ENCODE peak calls at places on chromosomes 12 and 14, in six cellular contexts. A, W, B, S, J and V are unnamed samples.

GRCh38 chr14:92731622-92732021 is 16.8 kb downstream of the LGMN start:
- DNase-seq in W (no peak), A (no peak), J (no peak), B (no peak), S (no peak), V (no peak)

GRCh38 chr12:7190268-7191055 is 976 bp downstream of the PEX5 start:
- DNase-seq in J (peak), A (peak), W (peak), B (no peak), S (no peak), V (no peak)

GRCh38 chr14:77158175-77158908 is 16.8 kb upstream of the ZDHHC22 start:
- DNase-seq in B (peak), A (no peak), S (no peak), W (peak), J (peak), V (no peak)

GRCh38 chr12:52197371-52198231 is 5.8 kb upstream of the KRT80 start:
- DNase-seq in S (no peak), A (no peak), J (peak), B (no peak), W (peak), V (no peak)

GRCh38 chr14:104688505-104688754 is 988 bp upstream of the INF2 start:
- DNase-seq in J (no peak), S (no peak), B (no peak), W (no peak), A (no peak), V (no peak)

GRCh38 chr14:58829594-58829993 is 191.8 kb downstream of the DACT1 start:
- DNase-seq in W (no peak), B (no peak), A (no peak), J (peak), S (no peak), V (no peak)

GRCh38 chr12:57899010-57899662 is 42.2 kb upstream of the ATP23 start:
- DNase-seq in S (no peak), W (peak), A (no peak), B (no peak), J (peak), V (peak)

GRCh38 chr12:26496170-26496569 is 300.8 kb downstream of the SSPN start:
- DNase-seq in W (no peak), J (peak), S (no peak), A (no peak), B (no peak), V (no peak)

GRCh38 chr14:50602035-50602434 is 42.1 kb downstream of the ATL1 start:
- DNase-seq in J (no peak), W (no peak), A (no peak), B (no peak), S (no peak), V (no peak)

GRCh38 chr14:77290705-77291104 is 19.7 kb upstream of the NGB start:
- DNase-seq in J (no peak), W (no peak), B (no peak), S (no peak), A (no peak), V (no peak)

GRCh38 chr12:41709463-41710285 is 435.0 kb downstream of the GXYLT1 start:
- DNase-seq in B (no peak), A (peak), J (no peak), S (no peak), W (no peak), V (no peak)

GRCh38 chr14:94769413-94770250 is at the start of gene GSC:
- DNase-seq in A (peak), J (peak), B (no peak), S (no peak), W (peak), V (peak)

GRCh38 chr14:60984225-60984624 is 3.2 kb downstream of the SLC38A6 start:
- DNase-seq in W (no peak), J (no peak), S (no peak), A (no peak), B (no peak), V (no peak)

GRCh38 chr14:59020382-59020781 is 168.1 kb upstream of the DAAM1 start:
- DNase-seq in S (no peak), W (peak), J (peak), A (no peak), B (no peak), V (peak)

GRCh38 chr14:54902143-54902520 is 494 bp downstream of the GCH1 start:
- DNase-seq in A (peak), W (peak), J (peak), S (peak), B (no peak), V (no peak)
- TF ChIP-seq CTCF in A (no peak), W (no peak), J (peak), S (peak), B (no peak), V (peak)

GRCh38 chr14:75690010-75690409 is 29.0 kb downstream of the TTLL5 start:
- DNase-seq in A (no peak), J (peak), W (no peak), S (no peak), B (no peak), V (no peak)
- TF ChIP-seq CTCF in A (no peak), J (no peak), W (no peak), S (no peak), B (no peak), V (no peak)

GRCh38 chr12:112170971-112171596 is 45.7 kb downstream of the TRAFD1 start:
- DNase-seq in W (no peak), B (no peak), A (no peak), S (no peak), J (no peak), V (no peak)

GRCh38 chr12:112169966-112170365 is 44.6 kb downstream of the TRAFD1 start:
- DNase-seq in A (no peak), J (no peak), S (no peak), W (no peak), B (no peak), V (no peak)

GRCh38 chr12:112168561-112168971 is 43.2 kb downstream of the TRAFD1 start:
- DNase-seq in B (no peak), S (no peak), A (no peak), J (no peak), W (no peak), V (no peak)

GRCh38 chr12:112169086-112169872 is 43.9 kb downstream of the TRAFD1 start:
- DNase-seq in J (no peak), S (no peak), B (no peak), W (no peak), A (no peak), V (no peak)

GRCh38 chr12:112170376-112170775 is 45.0 kb downstream of the TRAFD1 start:
- DNase-seq in A (peak), S (no peak), B (no peak), W (peak), J (peak), V (no peak)
- TF ChIP-seq CTCF in A (peak), S (peak), B (peak), W (peak), J (peak), V (peak)

GRCh38 chr12:116695464-116695725 is 42.5 kb downstream of the SPRING1 start:
- DNase-seq in B (no peak), J (no peak), W (no peak), S (no peak), A (no peak), V (no peak)

GRCh38 chr12:116698131-116698495 is 39.8 kb downstream of the SPRING1 start:
- DNase-seq in J (no peak), B (no peak), A (no peak), W (no peak), S (no peak), V (no peak)

GRCh38 chr12:116698554-116698953 is 39.3 kb downstream of the SPRING1 start:
- DNase-seq in S (no peak), A (no peak), B (no peak), W (no peak), J (no peak), V (no peak)

GRCh38 chr12:116700066-116700465 is 37.8 kb downstream of the SPRING1 start:
- DNase-seq in A (no peak), J (no peak), W (no peak), S (no peak), B (no peak), V (no peak)

DNA sequence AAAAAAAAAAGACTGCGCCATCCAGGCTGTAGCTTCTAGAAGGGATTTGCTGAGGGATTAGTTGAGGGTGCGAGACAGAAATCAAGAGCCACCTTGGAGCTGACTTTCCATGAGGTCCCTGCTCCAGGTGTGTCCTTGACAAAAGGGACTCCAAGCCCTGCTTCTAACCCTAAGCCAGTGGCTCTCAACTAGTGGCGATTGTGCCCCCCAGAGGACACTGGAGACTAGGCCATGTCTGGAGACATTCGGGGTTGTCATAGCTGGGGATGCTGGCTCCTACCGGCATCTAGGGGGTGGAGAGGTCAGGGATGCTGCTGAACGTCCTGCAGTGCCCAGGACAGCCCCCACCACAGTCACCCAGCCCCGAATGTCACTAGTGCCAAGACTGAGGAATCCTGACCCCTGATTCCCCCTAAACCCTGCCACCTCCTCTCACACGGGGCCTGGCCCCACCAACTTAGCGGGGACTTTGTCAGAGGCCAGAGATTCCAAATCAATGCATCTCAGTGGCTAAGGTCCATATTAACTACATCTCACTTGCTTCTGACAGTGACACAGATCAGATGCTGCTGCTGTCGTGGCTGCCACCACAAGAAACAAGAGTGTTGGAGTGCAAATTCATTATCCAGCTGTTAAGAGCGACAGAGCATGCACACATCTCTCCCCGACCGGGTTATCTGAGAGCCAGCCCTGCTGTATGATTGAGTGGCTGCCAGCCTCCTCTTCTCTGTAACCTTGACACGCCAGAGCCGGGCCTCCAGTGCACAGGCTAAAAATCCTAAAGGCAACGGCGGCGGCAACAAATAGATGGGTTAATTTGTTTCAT is 40.4 kb downstream of the SPRING1 start:
- DNase-seq in S (no peak), W (no peak), J (peak), A (peak), B (no peak), V (no peak)
- TF ChIP-seq CTCF in S (peak), W (peak), J (peak), A (peak), B (peak), V (peak)

GRCh38 chr12:55728932-55729591 is at the start of gene CD63:
- DNase-seq in S (peak), A (peak), W (peak), J (peak), B (no peak), V (no peak)
- TF ChIP-seq CTCF in S (no peak), A (no peak), W (no peak), J (no peak), B (no peak), V (no peak)

DNA sequence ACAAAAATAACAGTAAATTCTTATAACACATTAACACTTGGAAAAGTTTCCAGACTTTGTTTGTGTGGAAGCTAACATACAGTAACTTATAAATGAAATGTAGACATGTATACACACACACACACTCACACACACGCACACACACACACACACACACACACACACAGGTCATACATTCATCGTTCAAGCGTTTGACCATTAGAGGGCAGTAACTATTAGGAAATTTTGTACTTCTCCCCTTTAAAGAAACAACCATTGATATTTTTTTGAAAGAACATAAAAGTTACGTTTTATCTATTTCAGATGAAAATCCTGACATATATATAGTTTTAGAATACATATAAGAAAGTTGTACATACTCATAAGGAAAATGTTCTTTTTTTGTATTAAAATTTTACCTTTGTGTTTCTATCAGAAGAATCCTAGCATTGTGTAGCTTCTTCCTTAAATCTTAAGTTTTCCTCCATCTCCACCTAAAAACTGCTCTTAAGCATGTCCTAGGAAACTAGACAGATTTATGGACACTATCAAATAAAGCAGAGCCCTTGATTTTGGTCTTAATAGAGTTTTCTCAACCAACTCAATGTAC is 29.0 kb downstream of the PTPRQ start:
- DNase-seq in S (no peak), W (peak), A (peak), J (peak), B (peak), V (peak)
- TF ChIP-seq CTCF in S (peak), W (peak), A (peak), J (peak), B (peak), V (peak)

GRCh38 chr12:46005151-46005797 is 14.9 kb upstream of the SCAF11 start:
- DNase-seq in S (no peak), B (no peak), W (peak), J (peak), A (peak), V (no peak)
- TF ChIP-seq CTCF in S (peak), B (peak), W (peak), J (peak), A (peak), V (peak)